ENCODE peak calls at places on chromosomes 12 and 14, in five cellular contexts. H is endothelial cell; O is GM04504; S is activated T-cell treated with anti-CD3 and anti-CD28 coated beads, Interleukin-2, amount 50 U/mL, for 1 hour; A is AML-193. X is an unnamed sample.

GRCh38 chr12:66538970-66539369 is 139.9 kb downstream of the GRIP1 start:
- DNase-seq in H (no peak), A (no peak), S (no peak), O (no peak), X (no peak)

GRCh38 chr12:10341892-10342509 is 34.3 kb downstream of the KLRD1 start:
- DNase-seq in O (no peak), S (no peak), H (no peak), A (peak), X (no peak)

GRCh38 chr12:92624236-92624635 is 78.6 kb upstream of the PLEKHG7 start:
- DNase-seq in S (no peak), A (no peak), O (no peak), H (no peak), X (no peak)

GRCh38 chr12:125185311-125185739 is 120.1 kb downstream of the AACS start:
- DNase-seq in S (no peak), A (no peak), O (no peak), H (peak), X (no peak)

GRCh38 chr14:36717363-36717762 is 55.7 kb downstream of the PAX9 start:
- DNase-seq in H (no peak), S (no peak), A (no peak), O (no peak), X (no peak)

GRCh38 chr12:50862316-50862715 is 19.6 kb downstream of the TMPRSS12 start:
- DNase-seq in H (no peak), A (no peak), S (no peak), O (peak), X (peak)

GRCh38 chr12:5377997-5378596 is 53.8 kb upstream of the NTF3 start:
- DNase-seq in O (no peak), H (no peak), A (no peak), S (no peak), X (no peak)

GRCh38 chr12:94338395-94338794 is 121.3 kb downstream of the CEP83 start:
- DNase-seq in H (no peak), A (no peak), O (no peak), S (no peak), X (no peak)

GRCh38 chr14:91249841-91250616 is 5.5 kb upstream of the GPR68 start:
- DNase-seq in A (peak), H (no peak), S (peak), O (no peak), X (no peak)

GRCh38 chr14:104892517-104893434 is 27.7 kb downstream of the CEP170B start:
- DNase-seq in O (no peak), S (no peak), H (peak), A (no peak), X (no peak)

GRCh38 chr14:54881235-54881760 is 21.3 kb downstream of the GCH1 start:
- DNase-seq in A (peak), S (no peak), O (no peak), H (no peak), X (no peak)

GRCh38 chr14:24481622-24482324 is 26.3 kb downstream of the CMA1 start:
- DNase-seq in A (peak), S (peak), O (no peak), H (peak), X (no peak)

GRCh38 chr12:122721057-122721545 is 4.5 kb upstream of the HCAR3 start:
- DNase-seq in A (no peak), O (no peak), S (no peak), H (no peak), X (no peak)

GRCh38 chr14:70919774-70920173 is 12.5 kb downstream of the PCNX1 start:
- DNase-seq in O (no peak), S (no peak), H (no peak), A (peak), X (no peak)

GRCh38 chr12:66141299-66141698 is 10.7 kb upstream of the LLPH start:
- DNase-seq in O (no peak), A (no peak), S (no peak), H (no peak), X (no peak)

GRCh38 chr12:124539084-124540041 is 28.0 kb downstream of the NCOR2 start:
- DNase-seq in H (no peak), S (no peak), O (no peak), A (no peak), X (no peak)

GRCh38 chr12:62117041-62117440 is 143.2 kb upstream of the USP15 start:
- DNase-seq in O (no peak), S (no peak), A (no peak), H (no peak), X (no peak)

GRCh38 chr14:101492716-101493115 is 68.6 kb upstream of the DIO3 start:
- DNase-seq in S (no peak), A (no peak), H (no peak), O (no peak), X (no peak)

GRCh38 chr12:45292486-45293195 is 76.7 kb downstream of the ANO6 start:
- DNase-seq in O (no peak), S (no peak), A (no peak), H (no peak), X (no peak)

GRCh38 chr14:98994571-98994970 is 277.4 kb downstream of the BCL11B start:
- DNase-seq in A (no peak), O (no peak), H (no peak), S (no peak), X (no peak)

GRCh38 chr12:77615331-77615730 is 215.4 kb upstream of the NAV3 start:
- DNase-seq in A (no peak), S (no peak), O (no peak), H (no peak), X (no peak)

GRCh38 chr14:22420598-22421186 is 168.3 kb downstream of the DAD1 start:
- DNase-seq in A (peak), H (no peak), S (no peak), O (no peak), X (no peak)

GRCh38 chr14:81313775-81314429 is 86.2 kb downstream of the STON2 start:
- DNase-seq in H (no peak), O (no peak), A (no peak), S (no peak), X (no peak)

X was measured in BJ.